ENCODE peak calls at places on chromosome 17, in seven cellular contexts. F is cardiac fibroblast, C is body of pancreas, U is PC-3, O is AG08395, E is WTC11, S is AG08396. J is an unnamed sample.

GRCh38 chr17:28744104-28744801 is 442 bp downstream of the TRAF4 start:
- DNase-seq in F (peak), C (peak), U (no peak), O (peak), E (peak), S (peak), J (peak)

GRCh38 chr17:81453712-81454111 is 58.5 kb downstream of the BAHCC1 start:
- DNase-seq in F (no peak), C (no peak), U (no peak), O (no peak), E (no peak), S (no peak), J (no peak)

GRCh38 chr17:66952031-66952524 is 12.4 kb upstream of the CACNG4 start:
- DNase-seq in F (peak), C (no peak), U (peak), O (peak), E (peak), S (peak), J (no peak)

GRCh38 chr17:74230896-74231295 is 17.5 kb downstream of the TTYH2 start:
- DNase-seq in F (no peak), C (no peak), U (no peak), O (no peak), E (no peak), S (no peak), J (no peak)

GRCh38 chr17:76179496-76180467 is 38.7 kb upstream of the FOXJ1 start:
- DNase-seq in F (peak), C (no peak), U (peak), O (no peak), E (no peak), S (no peak), J (no peak)

GRCh38 chr17:40021471-40021961 is 6.3 kb downstream of the CSF3 start:
- DNase-seq in F (peak), C (no peak), U (peak), O (peak), E (no peak), S (peak), J (no peak)

GRCh38 chr17:828761-829160 is 46.6 kb downstream of the MRM3 start:
- DNase-seq in F (no peak), C (no peak), U (no peak), O (peak), E (no peak), S (no peak), J (no peak)

GRCh38 chr17:47291242-47291873 is 32.4 kb upstream of the EFCAB13 start:
- DNase-seq in F (no peak), C (no peak), U (no peak), O (no peak), E (no peak), S (no peak), J (no peak)

GRCh38 chr17:57666946-57667345 is 78.2 kb downstream of the CCDC182 start:
- DNase-seq in F (no peak), C (peak), U (no peak), O (no peak), E (no peak), S (no peak), J (no peak)

GRCh38 chr17:81636505-81637288 is at the start of the genes NPLOC4 and TSPAN10:
- DNase-seq in F (peak), C (peak), U (peak), O (peak), E (peak), S (peak), J (peak)

GRCh38 chr17:2250140-2251095 is 53.2 kb downstream of the SMG6 start:
- DNase-seq in F (no peak), C (no peak), U (no peak), O (no peak), E (no peak), S (no peak), J (no peak)

GRCh38 chr17:74052993-74053744 is 150.3 kb upstream of the RPL38 start:
- DNase-seq in F (no peak), C (no peak), U (no peak), O (no peak), E (peak), S (no peak), J (no peak)

GRCh38 chr17:54982399-54982798 is 13.8 kb downstream of the STXBP4 start:
- DNase-seq in F (peak), C (no peak), U (no peak), O (no peak), E (no peak), S (no peak), J (no peak)

GRCh38 chr17:82257473-82257872 is 16.0 kb downstream of the CSNK1D start:
- DNase-seq in F (peak), C (no peak), U (no peak), O (peak), E (peak), S (peak), J (no peak)

GRCh38 chr17:5800131-5800530 is 215.8 kb upstream of the NLRP1 start:
- DNase-seq in F (no peak), C (no peak), U (no peak), O (no peak), E (no peak), S (no peak), J (no peak)

GRCh38 chr17:39921323-39921722 is 2.9 kb upstream of the GSDMB start:
- DNase-seq in F (no peak), C (no peak), U (no peak), O (no peak), E (no peak), S (no peak), J (no peak)

GRCh38 chr17:56831364-56832095 is 2.2 kb downstream of the C17orf67 start:
- DNase-seq in F (no peak), C (no peak), U (no peak), O (no peak), E (no peak), S (no peak), J (no peak)

GRCh38 chr17:74454197-74455024 is 12.0 kb upstream of the CD300A start:
- DNase-seq in F (peak), C (peak), U (no peak), O (no peak), E (no peak), S (peak), J (no peak)

GRCh38 chr17:39695089-39695474 is 4.8 kb upstream of the ERBB2 start:
- DNase-seq in F (no peak), C (no peak), U (no peak), O (no peak), E (no peak), S (no peak), J (no peak)

GRCh38 chr17:42780816-42781638 is 617 bp downstream of the WNK4 start:
- DNase-seq in F (no peak), C (no peak), U (no peak), O (peak), E (no peak), S (peak), J (no peak)

GRCh38 chr17:27631409-27631755 is 394 bp downstream of the LGALS9 start:
- DNase-seq in F (no peak), C (no peak), U (no peak), O (no peak), E (no peak), S (no peak), J (no peak)

GRCh38 chr17:80024206-80024972 is 11.3 kb downstream of the TBC1D16 start:
- DNase-seq in F (no peak), C (no peak), U (no peak), O (no peak), E (no peak), S (no peak), J (no peak)

GRCh38 chr17:67183531-67183930 is 61.5 kb downstream of the HELZ start:
- DNase-seq in F (no peak), C (no peak), U (no peak), O (peak), E (no peak), S (no peak), J (no peak)

GRCh38 chr17:42408076-42408475 is 15.0 kb downstream of the CAVIN1 start:
- DNase-seq in F (peak), C (no peak), U (no peak), O (no peak), E (no peak), S (no peak), J (peak)

GRCh38 chr17:77741109-77741508 is 217.4 kb upstream of the TNRC6C start:
- DNase-seq in F (no peak), C (no peak), U (peak), O (no peak), E (peak), S (no peak), J (no peak)

GRCh38 chr17:4777969-4778760 is 6.5 kb downstream of the TM4SF5 start:
- DNase-seq in F (no peak), C (no peak), U (no peak), O (no peak), E (no peak), S (no peak), J (no peak)

GRCh38 chr17:82239401-82239925 is 10.6 kb downstream of the SLC16A3 start:
- DNase-seq in F (no peak), C (no peak), U (no peak), O (no peak), E (no peak), S (no peak), J (no peak)

GRCh38 chr17:63082952-63083351 is 116.9 kb downstream of the TANC2 start:
- DNase-seq in F (peak), C (no peak), U (no peak), O (no peak), E (no peak), S (no peak), J (no peak)

GRCh38 chr17:67471118-67471517 is 94.0 kb downstream of the PITPNC1 start:
- DNase-seq in F (no peak), C (no peak), U (no peak), O (no peak), E (no peak), S (no peak), J (no peak)

GRCh38 chr17:29155966-29156338 is 24.2 kb downstream of the MYO18A start:
- DNase-seq in F (peak), C (no peak), U (no peak), O (no peak), E (peak), S (no peak), J (peak)

GRCh38 chr17:63500548-63501390 is 22.4 kb upstream of the KCNH6 start:
- DNase-seq in F (no peak), C (no peak), U (no peak), O (no peak), E (no peak), S (no peak), J (no peak)

GRCh38 chr17:61335845-61336655 is 63.6 kb upstream of the TBX2 start:
- DNase-seq in F (no peak), C (peak), U (peak), O (no peak), E (no peak), S (no peak), J (no peak)

GRCh38 chr17:81486174-81486810 is 26.3 kb downstream of the ACTG1 start:
- DNase-seq in F (no peak), C (no peak), U (no peak), O (no peak), E (no peak), S (no peak), J (no peak)

GRCh38 chr17:75561927-75562603 is 25.5 kb upstream of the MYO15B start:
- DNase-seq in F (peak), C (no peak), U (peak), O (peak), E (no peak), S (peak), J (no peak)